ENCODE peak calls at places on chromosomes 12 and 14, in nine cellular contexts. U is breast epithelium, L is posterior cingulate gyrus, N is B cell, P is left cardiac atrium, Q is activated gamma-delta T cell, O is ACHN, X is hepatic stellate cell, S is anterior cingulate cortex. V is an unnamed sample.

GRCh38 chr14:82905762-82906161 is 1372.1 kb upstream of the SEL1L start:
- DNase-seq in U (no peak), L (no peak), N (no peak), P (no peak), Q (no peak), O (no peak), X (no peak), S (no peak), V (no peak)

GRCh38 chr14:59511916-59512530 is 27.7 kb downstream of the JKAMP start:
- DNase-seq in U (no peak), L (no peak), N (no peak), P (no peak), Q (no peak), O (peak; percentile 9), X (no peak), S (no peak), V (no peak)

GRCh38 chr12:95545303-95545702 is 6.0 kb downstream of the USP44 start:
- DNase-seq in U (no peak), L (no peak), N (no peak), P (no peak), Q (no peak), O (no peak), X (no peak), S (no peak), V (no peak)

GRCh38 chr14:67536087-67536486 is 3.0 kb downstream of the PLEKHH1 start:
- DNase-seq in U (no peak), L (no peak), N (no peak), P (no peak), Q (no peak), O (no peak), X (no peak), S (peak; percentile 26), V (no peak)

GRCh38 chr12:120928864-120929652 is 24.9 kb upstream of the SPPL3 start:
- DNase-seq in U (peak; percentile 83), L (no peak), N (no peak), P (no peak), Q (no peak), O (no peak), X (no peak), S (no peak), V (no peak)

GRCh38 chr12:55847603-55848329 is 5.0 kb upstream of the MMP19 start:
- DNase-seq in U (peak; percentile 94), L (no peak), N (no peak), P (peak; percentile 95), Q (no peak), O (no peak), X (peak; percentile 88), S (peak; percentile 7), V (peak; percentile 90)

GRCh38 chr12:90940872-90941499 is 14.0 kb downstream of the CCER1 start:
- DNase-seq in U (no peak), L (no peak), N (no peak), P (no peak), Q (no peak), O (peak; percentile 75), X (peak; percentile 21), S (no peak), V (no peak)

GRCh38 chr14:73762375-73762822 is 48.2 kb upstream of the PNMA1 start:
- DNase-seq in U (no peak), L (no peak), N (peak; percentile 59), P (no peak), Q (no peak), O (peak; percentile 28), X (no peak), S (no peak), V (no peak)

GRCh38 chr14:74619672-74620131 is 7.7 kb upstream of the LTBP2 start:
- DNase-seq in U (peak; percentile 88), L (no peak), N (no peak), P (peak; percentile 88), Q (no peak), O (peak; percentile 97), X (peak; percentile 86), S (no peak), V (peak; percentile 85)

GRCh38 chr12:68012712-68013111 is 23.5 kb downstream of the IFNG-AS1 start:
- DNase-seq in U (no peak), L (no peak), N (no peak), P (no peak), Q (no peak), O (no peak), X (no peak), S (no peak), V (no peak)

GRCh38 chr12:91327889-91328288 is 145.3 kb upstream of the DCN start:
- DNase-seq in U (no peak), L (no peak), N (no peak), P (no peak), Q (no peak), O (no peak), X (no peak), S (no peak), V (no peak)

GRCh38 chr12:124381454-124382207 is 86.7 kb downstream of the RFLNA start:
- DNase-seq in U (peak; percentile 91), L (peak; percentile 92), N (no peak), P (peak; percentile 96), Q (no peak), O (no peak), X (peak; percentile 81), S (peak; percentile 65), V (peak; percentile 96)

GRCh38 chr12:95216704-95217376 is 427 bp downstream of the FGD6 start:
- DNase-seq in U (no peak), L (no peak), N (peak; percentile 41), P (no peak), Q (no peak), O (peak; percentile 78), X (no peak), S (no peak), V (no peak)

V was measured in sciatic nerve.